ENCODE peak calls at places on chromosome 15, in four cellular contexts. One of them, this sample, is unnamed.

GRCh38 chr15:46714959-46715358 is 1002.3 kb upstream of the SEMA6D start:
- DNase-seq in RWPE1: no peak
- DNase-seq in esophagus squamous epithelium: no peak
- DNase-seq in WTC11: no peak
- DNase-seq in this sample: no peak

GRCh38 chr15:43792761-43793493 is 807 bp downstream of the SERF2 start:
- DNase-seq in RWPE1: peak
- DNase-seq in esophagus squamous epithelium: no peak
- DNase-seq in WTC11: peak
- DNase-seq in this sample: peak

GRCh38 chr15:87998658-87999057 is 257.9 kb downstream of the NTRK3 start:
- DNase-seq in RWPE1: no peak
- DNase-seq in esophagus squamous epithelium: no peak
- DNase-seq in WTC11: no peak
- DNase-seq in this sample: no peak

GRCh38 chr15:62058327-62059028 is 1.8 kb downstream of the VPS13C start:
- DNase-seq in RWPE1: no peak
- DNase-seq in esophagus squamous epithelium: no peak
- DNase-seq in WTC11: no peak
- DNase-seq in this sample: no peak

GRCh38 chr15:52095597-52096262 is 16.8 kb downstream of the BCL2L10 start:
- DNase-seq in RWPE1: peak
- DNase-seq in esophagus squamous epithelium: no peak
- DNase-seq in WTC11: no peak
- DNase-seq in this sample: peak

GRCh38 chr15:70284438-70285214 is 186.9 kb upstream of the TLE3 start:
- DNase-seq in RWPE1: no peak
- DNase-seq in esophagus squamous epithelium: no peak
- DNase-seq in WTC11: no peak
- DNase-seq in this sample: no peak

GRCh38 chr15:32908135-32908801 is 190.5 kb downstream of the GREM1 start:
- DNase-seq in RWPE1: no peak
- DNase-seq in esophagus squamous epithelium: no peak
- DNase-seq in WTC11: no peak
- DNase-seq in this sample: no peak

GRCh38 chr15:29656636-29657475 is 165.4 kb downstream of the TJP1 start:
- DNase-seq in RWPE1: peak
- DNase-seq in esophagus squamous epithelium: no peak
- DNase-seq in WTC11: peak
- DNase-seq in this sample: no peak

GRCh38 chr15:61175024-61175423 is 54.1 kb downstream of the RORA start:
- DNase-seq in RWPE1: no peak
- DNase-seq in esophagus squamous epithelium: no peak
- DNase-seq in WTC11: no peak
- DNase-seq in this sample: peak

GRCh38 chr15:68989876-68990754 is 24.4 kb upstream of the NOX5 start:
- DNase-seq in RWPE1: no peak
- DNase-seq in esophagus squamous epithelium: no peak
- DNase-seq in WTC11: no peak
- DNase-seq in this sample: no peak

GRCh38 chr15:90597477-90598052 is 67.8 kb downstream of the CRTC3 start:
- DNase-seq in RWPE1: no peak
- DNase-seq in esophagus squamous epithelium: no peak
- DNase-seq in WTC11: no peak
- DNase-seq in this sample: no peak

GRCh38 chr15:40345867-40346578 is 4.8 kb upstream of the PHGR1 start:
- DNase-seq in RWPE1: no peak
- DNase-seq in esophagus squamous epithelium: no peak
- DNase-seq in WTC11: no peak
- DNase-seq in this sample: no peak

GRCh38 chr15:62465173-62465572 is 300.1 kb upstream of the C2CD4B start:
- DNase-seq in RWPE1: no peak
- DNase-seq in esophagus squamous epithelium: no peak
- DNase-seq in WTC11: no peak
- DNase-seq in this sample: no peak

GRCh38 chr15:81170504-81170903 is 26.2 kb upstream of the IL16 start:
- DNase-seq in RWPE1: no peak
- DNase-seq in esophagus squamous epithelium: no peak
- DNase-seq in WTC11: no peak
- DNase-seq in this sample: no peak

GRCh38 chr15:99564221-99565030 is 1.4 kb upstream of the MEF2A start:
- DNase-seq in RWPE1: peak
- DNase-seq in esophagus squamous epithelium: no peak
- DNase-seq in WTC11: no peak
- DNase-seq in this sample: no peak

GRCh38 chr15:42210703-42211102 is 2.6 kb upstream of the VPS39 start:
- DNase-seq in RWPE1: no peak
- DNase-seq in esophagus squamous epithelium: no peak
- DNase-seq in WTC11: no peak
- DNase-seq in this sample: no peak

GRCh38 chr15:70781236-70781635 is 17.9 kb upstream of the UACA start:
- DNase-seq in RWPE1: peak
- DNase-seq in esophagus squamous epithelium: no peak
- DNase-seq in WTC11: no peak
- DNase-seq in this sample: peak

GRCh38 chr15:85463273-85463937 is 83.0 kb downstream of the AKAP13 start:
- DNase-seq in RWPE1: no peak
- DNase-seq in esophagus squamous epithelium: no peak
- DNase-seq in WTC11: no peak
- DNase-seq in this sample: no peak

GRCh38 chr15:70474682-70475438 is 288.5 kb downstream of the UACA start:
- DNase-seq in RWPE1: peak
- DNase-seq in esophagus squamous epithelium: no peak
- DNase-seq in WTC11: no peak
- DNase-seq in this sample: peak

GRCh38 chr15:101496198-101496986 is 6.9 kb upstream of the PCSK6 start:
- DNase-seq in RWPE1: no peak
- DNase-seq in esophagus squamous epithelium: no peak
- DNase-seq in WTC11: no peak
- DNase-seq in this sample: no peak

GRCh38 chr15:85639752-85640381 is 154.9 kb downstream of the KLHL25 start:
- DNase-seq in RWPE1: peak
- DNase-seq in esophagus squamous epithelium: no peak
- DNase-seq in WTC11: no peak
- DNase-seq in this sample: peak

GRCh38 chr15:90624278-90624930 is 92.7 kb upstream of the BLM start:
- DNase-seq in RWPE1: no peak
- DNase-seq in esophagus squamous epithelium: no peak
- DNase-seq in WTC11: no peak
- DNase-seq in this sample: no peak

GRCh38 chr15:80512729-80513670 is 108.8 kb downstream of the ARNT2 start:
- DNase-seq in RWPE1: peak
- DNase-seq in esophagus squamous epithelium: no peak
- DNase-seq in WTC11: no peak
- DNase-seq in this sample: peak

GRCh38 chr15:57789225-57789624 is 82.7 kb downstream of the POLR2M start:
- DNase-seq in RWPE1: no peak
- DNase-seq in esophagus squamous epithelium: no peak
- DNase-seq in WTC11: no peak
- DNase-seq in this sample: no peak

GRCh38 chr15:90191795-90192494 is 9.2 kb upstream of the SEMA4B start:
- DNase-seq in RWPE1: peak
- DNase-seq in esophagus squamous epithelium: peak
- DNase-seq in WTC11: no peak
- DNase-seq in this sample: no peak

GRCh38 chr15:25777047-25777446 is 86.1 kb downstream of the ATP10A start:
- DNase-seq in RWPE1: no peak
- DNase-seq in esophagus squamous epithelium: no peak
- DNase-seq in WTC11: no peak
- DNase-seq in this sample: no peak

GRCh38 chr15:20351448-20351961 is 190.1 kb downstream of the GOLGA6L6 start:
- DNase-seq in RWPE1: no peak
- DNase-seq in esophagus squamous epithelium: no peak
- DNase-seq in WTC11: peak
- DNase-seq in this sample: no peak

GRCh38 chr15:62469478-62469873 is 304.4 kb upstream of the C2CD4B start:
- DNase-seq in RWPE1: no peak
- DNase-seq in esophagus squamous epithelium: no peak
- DNase-seq in WTC11: no peak
- DNase-seq in this sample: no peak

GRCh38 chr15:96181873-96182301 is 148.6 kb upstream of the NR2F2 start:
- DNase-seq in RWPE1: no peak
- DNase-seq in esophagus squamous epithelium: no peak
- DNase-seq in WTC11: no peak
- DNase-seq in this sample: no peak

GRCh38 chr15:48388017-48388936 is 57.0 kb downstream of the DUT start:
- DNase-seq in RWPE1: no peak
- DNase-seq in esophagus squamous epithelium: no peak
- DNase-seq in WTC11: no peak
- DNase-seq in this sample: no peak

GRCh38 chr15:51260262-51260661 is 78.1 kb downstream of the CYP19A1 start:
- DNase-seq in RWPE1: no peak
- DNase-seq in esophagus squamous epithelium: no peak
- DNase-seq in WTC11: no peak
- DNase-seq in this sample: no peak

GRCh38 chr15:84981711-84982300 is at the start of gene PDE8A:
- DNase-seq in RWPE1: peak
- DNase-seq in esophagus squamous epithelium: no peak
- DNase-seq in WTC11: peak
- DNase-seq in this sample: peak

GRCh38 chr15:47834093-47834492 is 116.8 kb downstream of the SEMA6D start:
- DNase-seq in RWPE1: no peak
- DNase-seq in esophagus squamous epithelium: no peak
- DNase-seq in WTC11: no peak
- DNase-seq in this sample: no peak

GRCh38 chr15:65583701-65584100 is 27.2 kb downstream of the INTS14 start:
- DNase-seq in RWPE1: no peak
- DNase-seq in esophagus squamous epithelium: no peak
- DNase-seq in WTC11: no peak
- DNase-seq in this sample: no peak

GRCh38 chr15:67180514-67181191 is 73.8 kb downstream of the AAGAB start:
- DNase-seq in RWPE1: no peak
- DNase-seq in esophagus squamous epithelium: no peak
- DNase-seq in WTC11: peak
- DNase-seq in this sample: no peak
- TF ChIP-seq CTCF in RWPE1: no peak
- TF ChIP-seq CTCF in esophagus squamous epithelium: no peak
- TF ChIP-seq CTCF in WTC11: no peak
- TF ChIP-seq CTCF in this sample: peak

DNA sequence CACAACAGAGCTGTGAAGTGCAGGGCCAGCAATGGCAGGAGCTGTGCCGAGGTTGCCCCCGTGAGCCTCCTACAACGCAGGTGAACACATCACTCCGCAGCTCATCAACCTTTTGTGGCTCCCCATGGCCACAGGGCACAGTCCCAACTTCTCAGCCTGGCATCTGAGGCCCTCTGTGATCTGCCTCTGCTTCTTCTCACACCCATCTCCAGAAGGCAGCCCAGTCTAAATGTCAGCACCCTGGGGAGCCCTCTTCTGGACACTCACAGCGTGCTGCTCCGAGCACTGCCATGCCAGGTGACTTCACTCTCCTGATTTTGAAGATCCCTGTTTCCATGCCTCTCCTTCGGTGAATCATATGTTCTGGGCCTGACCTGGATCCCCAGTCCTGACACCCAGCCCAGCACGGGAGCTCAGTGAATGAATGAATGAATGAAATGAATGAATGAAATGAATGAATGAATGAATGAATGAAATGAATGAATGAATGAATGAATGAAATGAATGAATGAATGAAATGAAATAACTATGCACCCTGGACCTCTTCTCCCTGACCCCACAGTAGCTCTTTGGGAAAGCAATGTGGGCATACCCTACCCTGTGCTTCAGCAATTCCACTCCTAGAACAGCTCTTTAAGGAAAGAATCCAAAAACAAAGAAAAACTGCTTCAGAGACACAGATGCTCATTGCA is 17.9 kb upstream of the SKIC8 start:
- DNase-seq in RWPE1: peak
- DNase-seq in esophagus squamous epithelium: no peak
- DNase-seq in WTC11: no peak
- DNase-seq in this sample: peak
- TF ChIP-seq CTCF in RWPE1: no peak
- TF ChIP-seq CTCF in esophagus squamous epithelium: no peak
- TF ChIP-seq CTCF in WTC11: no peak
- TF ChIP-seq CTCF in this sample: peak

DNA sequence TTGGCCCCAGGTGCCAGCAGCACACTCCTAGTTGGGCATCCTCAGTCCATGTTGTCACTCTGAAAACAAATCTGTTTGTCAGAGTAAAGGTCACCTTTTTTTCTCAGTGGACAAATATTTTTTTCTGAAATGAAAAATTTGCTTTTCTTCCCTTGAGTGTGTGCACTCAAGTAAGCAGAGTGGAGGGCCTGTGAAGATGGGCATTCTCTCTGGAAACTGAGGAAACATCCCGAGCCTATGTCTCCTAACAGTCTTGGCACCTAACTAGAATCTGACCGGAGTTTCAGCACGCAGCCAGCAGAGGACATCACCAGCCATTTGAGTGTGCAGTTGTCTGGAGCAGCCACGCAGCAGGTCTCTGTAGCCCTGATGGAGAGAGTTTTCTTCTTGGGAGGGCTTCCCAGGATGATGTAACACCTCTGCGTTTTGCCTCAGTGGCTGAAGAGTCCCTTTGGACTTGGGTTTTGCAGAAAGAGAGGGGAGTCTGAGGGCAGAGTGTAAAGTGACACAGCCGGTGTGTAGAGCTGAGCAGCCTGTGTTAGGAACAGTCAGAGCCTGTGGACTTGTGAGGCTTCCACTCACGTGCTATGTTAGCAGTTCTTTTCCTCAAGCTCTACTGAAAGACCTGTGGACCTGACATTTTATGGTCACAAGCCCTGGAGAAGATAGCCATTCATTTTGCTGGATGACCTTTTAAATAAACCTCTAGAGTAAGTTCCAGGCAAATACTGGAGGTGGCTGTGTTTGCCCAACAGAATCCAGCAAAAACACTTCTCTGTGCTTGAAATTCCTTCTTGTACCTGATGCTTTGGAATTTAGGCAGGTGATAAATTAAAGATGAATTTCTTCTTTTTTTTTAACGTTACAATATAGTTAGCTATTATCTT is 51.6 kb downstream of the ABHD2 start:
- DNase-seq in RWPE1: no peak
- DNase-seq in esophagus squamous epithelium: no peak
- DNase-seq in WTC11: peak
- DNase-seq in this sample: no peak
- TF ChIP-seq CTCF in RWPE1: no peak
- TF ChIP-seq CTCF in esophagus squamous epithelium: no peak
- TF ChIP-seq CTCF in WTC11: no peak
- TF ChIP-seq CTCF in this sample: no peak

DNA sequence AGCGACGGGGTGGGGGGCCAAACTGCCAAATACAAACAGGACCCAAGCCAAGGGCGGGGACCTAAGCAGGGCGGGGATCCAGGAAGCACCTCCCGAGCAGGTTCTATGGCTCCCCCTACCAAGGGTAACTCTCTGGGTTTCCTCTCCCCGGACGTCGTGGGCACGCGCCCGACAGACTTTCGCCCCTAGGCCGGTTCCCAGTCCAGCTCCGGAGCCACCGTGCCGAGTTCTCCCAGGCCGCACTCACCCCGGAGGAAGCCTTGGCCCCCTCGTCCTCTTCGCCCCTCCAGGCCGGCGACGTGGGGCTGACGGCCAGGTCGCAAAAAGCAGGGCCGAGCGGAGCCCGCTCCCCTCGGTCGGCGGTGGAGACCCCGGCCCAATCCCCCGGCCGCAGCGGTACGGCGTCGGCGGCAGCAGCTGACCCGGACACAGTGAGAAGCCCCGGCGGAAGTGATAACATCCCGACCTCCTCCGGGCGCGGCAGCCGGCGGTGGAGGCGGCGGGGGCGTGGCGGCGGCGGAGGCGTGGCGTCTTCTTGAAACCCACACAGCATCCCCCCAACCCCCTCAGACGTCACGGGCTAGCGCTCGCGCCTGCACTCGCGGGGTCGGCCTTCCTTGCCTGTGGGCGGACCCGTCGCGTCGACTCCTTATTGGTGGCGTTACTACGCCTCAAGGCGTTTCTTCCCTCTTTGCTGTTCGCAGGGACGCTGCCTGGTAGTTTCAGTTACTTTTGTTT is at the start of gene BNIP2:
- DNase-seq in RWPE1: peak
- DNase-seq in esophagus squamous epithelium: peak
- DNase-seq in WTC11: peak
- DNase-seq in this sample: peak
- TF ChIP-seq CTCF in RWPE1: no peak
- TF ChIP-seq CTCF in esophagus squamous epithelium: no peak
- TF ChIP-seq CTCF in WTC11: no peak
- TF ChIP-seq CTCF in this sample: no peak

This sample was measured in PC-3.